ENCODE peak calls at places on chromosomes 4 and X, in five cellular contexts. One of them, this sample, is unnamed.

GRCh38 chrX:39734174-39734776 is 363.5 kb downstream of the BCOR start:
- DNase-seq in NCI-H510A: no peak
- DNase-seq in NCI-H2081: no peak
- DNase-seq in activated CD4-positive, CD25-positive, alpha-beta regulatory T cell treated with anti-CD3 and anti-CD28 coated beads, Interleukin-2, amount 50 U/mL, for 72 hours: no peak
- DNase-seq in memory B cell: no peak
- DNase-seq in this sample: no peak

GRCh38 chr4:21469438-21470032 is 479.0 kb downstream of the KCNIP4 start:
- DNase-seq in NCI-H510A: no peak
- DNase-seq in NCI-H2081: peak; percentile 38
- DNase-seq in activated CD4-positive, CD25-positive, alpha-beta regulatory T cell treated with anti-CD3 and anti-CD28 coated beads, Interleukin-2, amount 50 U/mL, for 72 hours: no peak
- DNase-seq in memory B cell: no peak
- DNase-seq in this sample: no peak

GRCh38 chr4:124322234-124322831 is 390.2 kb downstream of the ANKRD50 start:
- DNase-seq in NCI-H510A: no peak
- DNase-seq in NCI-H2081: peak; percentile 68
- DNase-seq in activated CD4-positive, CD25-positive, alpha-beta regulatory T cell treated with anti-CD3 and anti-CD28 coated beads, Interleukin-2, amount 50 U/mL, for 72 hours: no peak
- DNase-seq in memory B cell: no peak
- DNase-seq in this sample: no peak

GRCh38 chrX:137482136-137482535 is 83.8 kb upstream of the ZIC3 start:
- DNase-seq in NCI-H510A: no peak
- DNase-seq in NCI-H2081: peak; percentile 31
- DNase-seq in activated CD4-positive, CD25-positive, alpha-beta regulatory T cell treated with anti-CD3 and anti-CD28 coated beads, Interleukin-2, amount 50 U/mL, for 72 hours: no peak
- DNase-seq in memory B cell: no peak
- DNase-seq in this sample: no peak

GRCh38 chr4:168766537-168767316 is 243.3 kb downstream of the CBR4 start:
- DNase-seq in NCI-H510A: no peak
- DNase-seq in NCI-H2081: no peak
- DNase-seq in activated CD4-positive, CD25-positive, alpha-beta regulatory T cell treated with anti-CD3 and anti-CD28 coated beads, Interleukin-2, amount 50 U/mL, for 72 hours: no peak
- DNase-seq in memory B cell: no peak
- DNase-seq in this sample: no peak

GRCh38 chrX:19214248-19214787 is 92.0 kb upstream of the ADGRG2 start:
- DNase-seq in NCI-H510A: no peak
- DNase-seq in NCI-H2081: no peak
- DNase-seq in activated CD4-positive, CD25-positive, alpha-beta regulatory T cell treated with anti-CD3 and anti-CD28 coated beads, Interleukin-2, amount 50 U/mL, for 72 hours: no peak
- DNase-seq in memory B cell: no peak
- DNase-seq in this sample: no peak

GRCh38 chrX:115054876-115055275 is 37.5 kb upstream of the IL13RA2 start:
- DNase-seq in NCI-H510A: no peak
- DNase-seq in NCI-H2081: no peak
- DNase-seq in activated CD4-positive, CD25-positive, alpha-beta regulatory T cell treated with anti-CD3 and anti-CD28 coated beads, Interleukin-2, amount 50 U/mL, for 72 hours: no peak
- DNase-seq in memory B cell: no peak
- DNase-seq in this sample: no peak

GRCh38 chr4:38819569-38819968 is 15.0 kb upstream of the TLR1 start:
- DNase-seq in NCI-H510A: no peak
- DNase-seq in NCI-H2081: no peak
- DNase-seq in activated CD4-positive, CD25-positive, alpha-beta regulatory T cell treated with anti-CD3 and anti-CD28 coated beads, Interleukin-2, amount 50 U/mL, for 72 hours: no peak
- DNase-seq in memory B cell: no peak
- DNase-seq in this sample: no peak

GRCh38 chr4:147351083-147351787 is 129.7 kb upstream of the EDNRA start:
- DNase-seq in NCI-H510A: no peak
- DNase-seq in NCI-H2081: no peak
- DNase-seq in activated CD4-positive, CD25-positive, alpha-beta regulatory T cell treated with anti-CD3 and anti-CD28 coated beads, Interleukin-2, amount 50 U/mL, for 72 hours: no peak
- DNase-seq in memory B cell: no peak
- DNase-seq in this sample: no peak

GRCh38 chrX:66200855-66201795 is 37.1 kb downstream of the HEPH start:
- DNase-seq in NCI-H510A: no peak
- DNase-seq in NCI-H2081: no peak
- DNase-seq in activated CD4-positive, CD25-positive, alpha-beta regulatory T cell treated with anti-CD3 and anti-CD28 coated beads, Interleukin-2, amount 50 U/mL, for 72 hours: no peak
- DNase-seq in memory B cell: no peak
- DNase-seq in this sample: no peak

GRCh38 chr4:163137581-163137980 is 29.1 kb downstream of the NAF1 start:
- DNase-seq in NCI-H510A: no peak
- DNase-seq in NCI-H2081: no peak
- DNase-seq in activated CD4-positive, CD25-positive, alpha-beta regulatory T cell treated with anti-CD3 and anti-CD28 coated beads, Interleukin-2, amount 50 U/mL, for 72 hours: no peak
- DNase-seq in memory B cell: no peak
- DNase-seq in this sample: no peak

GRCh38 chrX:104913348-104913747 is 307.1 kb downstream of the TEX13A start:
- DNase-seq in NCI-H510A: no peak
- DNase-seq in NCI-H2081: no peak
- DNase-seq in activated CD4-positive, CD25-positive, alpha-beta regulatory T cell treated with anti-CD3 and anti-CD28 coated beads, Interleukin-2, amount 50 U/mL, for 72 hours: no peak
- DNase-seq in memory B cell: no peak
- DNase-seq in this sample: no peak

GRCh38 chr4:97987019-97987648 is 156.1 kb downstream of the STPG2 start:
- DNase-seq in NCI-H510A: no peak
- DNase-seq in NCI-H2081: peak; percentile 27
- DNase-seq in activated CD4-positive, CD25-positive, alpha-beta regulatory T cell treated with anti-CD3 and anti-CD28 coated beads, Interleukin-2, amount 50 U/mL, for 72 hours: no peak
- DNase-seq in memory B cell: no peak
- DNase-seq in this sample: no peak

GRCh38 chrX:10240918-10241317 is 84.1 kb downstream of the CLCN4 start:
- DNase-seq in NCI-H510A: no peak
- DNase-seq in NCI-H2081: no peak
- DNase-seq in activated CD4-positive, CD25-positive, alpha-beta regulatory T cell treated with anti-CD3 and anti-CD28 coated beads, Interleukin-2, amount 50 U/mL, for 72 hours: no peak
- DNase-seq in memory B cell: no peak
- DNase-seq in this sample: no peak

GRCh38 chrX:118239471-118239870 is 106.4 kb upstream of the WDR44 start:
- DNase-seq in NCI-H510A: no peak
- DNase-seq in NCI-H2081: peak; percentile 41
- DNase-seq in activated CD4-positive, CD25-positive, alpha-beta regulatory T cell treated with anti-CD3 and anti-CD28 coated beads, Interleukin-2, amount 50 U/mL, for 72 hours: no peak
- DNase-seq in memory B cell: no peak
- DNase-seq in this sample: no peak

GRCh38 chrX:141314441-141314840 is 72.1 kb upstream of the SPANXC start:
- DNase-seq in NCI-H510A: no peak
- DNase-seq in NCI-H2081: no peak
- DNase-seq in activated CD4-positive, CD25-positive, alpha-beta regulatory T cell treated with anti-CD3 and anti-CD28 coated beads, Interleukin-2, amount 50 U/mL, for 72 hours: no peak
- DNase-seq in memory B cell: no peak
- DNase-seq in this sample: no peak

GRCh38 chr4:42736538-42736937 is 79.6 kb upstream of the ATP8A1 start:
- DNase-seq in NCI-H510A: no peak
- DNase-seq in NCI-H2081: no peak
- DNase-seq in activated CD4-positive, CD25-positive, alpha-beta regulatory T cell treated with anti-CD3 and anti-CD28 coated beads, Interleukin-2, amount 50 U/mL, for 72 hours: no peak
- DNase-seq in memory B cell: no peak
- DNase-seq in this sample: no peak

GRCh38 chr4:110195561-110196205 is 2.7 kb downstream of the ELOVL6 start:
- DNase-seq in NCI-H510A: peak; percentile 47
- DNase-seq in NCI-H2081: peak; percentile 16
- DNase-seq in activated CD4-positive, CD25-positive, alpha-beta regulatory T cell treated with anti-CD3 and anti-CD28 coated beads, Interleukin-2, amount 50 U/mL, for 72 hours: no peak
- DNase-seq in memory B cell: no peak
- DNase-seq in this sample: no peak

GRCh38 chrX:103877571-103877970 is 45.5 kb upstream of the RAB9B start:
- DNase-seq in NCI-H510A: no peak
- DNase-seq in NCI-H2081: no peak
- DNase-seq in activated CD4-positive, CD25-positive, alpha-beta regulatory T cell treated with anti-CD3 and anti-CD28 coated beads, Interleukin-2, amount 50 U/mL, for 72 hours: no peak
- DNase-seq in memory B cell: no peak
- DNase-seq in this sample: no peak

GRCh38 chr4:3045500-3045850 is 28.9 kb downstream of the HTT-AS start:
- DNase-seq in NCI-H510A: no peak
- DNase-seq in NCI-H2081: no peak
- DNase-seq in activated CD4-positive, CD25-positive, alpha-beta regulatory T cell treated with anti-CD3 and anti-CD28 coated beads, Interleukin-2, amount 50 U/mL, for 72 hours: peak; percentile 71
- DNase-seq in memory B cell: peak; percentile 69
- DNase-seq in this sample: peak; percentile 21

GRCh38 chr4:148704291-148704690 is 262.1 kb upstream of the NR3C2 start:
- DNase-seq in NCI-H510A: no peak
- DNase-seq in NCI-H2081: no peak
- DNase-seq in activated CD4-positive, CD25-positive, alpha-beta regulatory T cell treated with anti-CD3 and anti-CD28 coated beads, Interleukin-2, amount 50 U/mL, for 72 hours: no peak
- DNase-seq in memory B cell: no peak
- DNase-seq in this sample: no peak

GRCh38 chrX:56788717-56789122 is 59.7 kb downstream of the NBDY start:
- DNase-seq in NCI-H510A: no peak
- DNase-seq in NCI-H2081: no peak
- DNase-seq in activated CD4-positive, CD25-positive, alpha-beta regulatory T cell treated with anti-CD3 and anti-CD28 coated beads, Interleukin-2, amount 50 U/mL, for 72 hours: no peak
- DNase-seq in memory B cell: no peak
- DNase-seq in this sample: no peak

GRCh38 chr4:77881460-77882295 is 19.0 kb downstream of the MRPL1 start:
- DNase-seq in NCI-H510A: no peak
- DNase-seq in NCI-H2081: no peak
- DNase-seq in activated CD4-positive, CD25-positive, alpha-beta regulatory T cell treated with anti-CD3 and anti-CD28 coated beads, Interleukin-2, amount 50 U/mL, for 72 hours: no peak
- DNase-seq in memory B cell: no peak
- DNase-seq in this sample: no peak

GRCh38 chr4:44760142-44760898 is 34.0 kb upstream of the GNPDA2 start:
- DNase-seq in NCI-H510A: no peak
- DNase-seq in NCI-H2081: peak; percentile 65
- DNase-seq in activated CD4-positive, CD25-positive, alpha-beta regulatory T cell treated with anti-CD3 and anti-CD28 coated beads, Interleukin-2, amount 50 U/mL, for 72 hours: no peak
- DNase-seq in memory B cell: peak; percentile 22
- DNase-seq in this sample: no peak